ENCODE peak calls at places on chromosomes 1 and 21, in eight cellular contexts. X is bronchial epithelial cell, M is cardiac fibroblast, W is mammary epithelial cell, Y is PC-3, I is suprapubic skin, Q is K562, R is WERI-Rb-1. C is an unnamed sample.

GRCh38 chr1:38558055-38558454 is 301.5 kb downstream of the RRAGC start:
- DNase-seq in W (no peak), Y (no peak), R (no peak), Q (no peak), I (no peak), X (no peak), M (no peak), C (no peak)

GRCh38 chr1:58432813-58433668 is 113.5 kb downstream of the OMA1 start:
- DNase-seq in I (no peak), M (peak), W (peak), Y (peak), X (peak), R (peak), Q (no peak), C (peak)

GRCh38 chr1:60463146-60463545 is 389.6 kb upstream of the C1orf87 start:
- DNase-seq in Y (no peak), M (peak), X (no peak), R (no peak), W (no peak), Q (no peak), I (no peak), C (no peak)

GRCh38 chr1:37954316-37954971 is 7.6 kb upstream of the INPP5B start:
- DNase-seq in Q (peak), X (no peak), I (no peak), R (peak), Y (no peak), M (no peak), W (no peak), C (no peak)

GRCh38 chr1:163535807-163536206 is 214.1 kb downstream of the NUF2 start:
- DNase-seq in Q (no peak), Y (peak), X (peak), M (peak), W (peak), I (no peak), R (no peak), C (peak)

GRCh38 chr1:183272390-183272801 is 86.3 kb downstream of the LAMC2 start:
- DNase-seq in W (peak), R (no peak), M (peak), Q (no peak), I (no peak), X (peak), Y (peak), C (peak)

GRCh38 chr1:85585845-85586244 is 5.3 kb downstream of the CCN1 start:
- DNase-seq in M (peak), W (peak), X (no peak), Q (no peak), I (no peak), Y (peak), R (no peak), C (peak)

GRCh38 chr1:228802386-228803221 is 67.3 kb downstream of the RHOU start:
- DNase-seq in Q (no peak), W (no peak), Y (no peak), R (no peak), I (no peak), M (no peak), X (no peak), C (peak)

GRCh38 chr1:37177230-37177864 is 143.0 kb upstream of the GRIK3 start:
- DNase-seq in X (peak), R (peak), I (no peak), Q (peak), Y (peak), M (peak), W (peak), C (peak)

GRCh38 chr1:115507256-115507589 is 134.5 kb upstream of the VANGL1 start:
- DNase-seq in Y (peak), W (no peak), I (no peak), M (peak), R (peak), Q (peak), X (peak), C (peak)

GRCh38 chr1:88593358-88593757 is 90.7 kb upstream of the PKN2 start:
- DNase-seq in X (no peak), R (no peak), W (no peak), I (no peak), M (no peak), Q (no peak), Y (no peak), C (no peak)

GRCh38 chr1:175881571-175881970 is 138.2 kb upstream of the TNR start:
- DNase-seq in Y (no peak), X (no peak), M (no peak), Q (no peak), W (no peak), I (no peak), R (no peak), C (no peak)

GRCh38 chr1:95084317-95085176 is 11.8 kb upstream of the ALG14 start:
- DNase-seq in Y (peak), Q (peak), W (no peak), M (peak), X (peak), I (no peak), R (peak), C (peak)

GRCh38 chr21:33325222-33326067 is 675 bp downstream of the IFNAR1 start:
- DNase-seq in W (peak), M (peak), Y (peak), R (peak), I (peak), Q (peak), X (peak), C (peak)

GRCh38 chr1:51666463-51666862 is 49.6 kb downstream of the OSBPL9 start:
- DNase-seq in R (no peak), M (peak), W (no peak), I (no peak), Q (no peak), X (no peak), Y (no peak), C (no peak)

GRCh38 chr1:6025269-6026094 is 20.2 kb upstream of the KCNAB2 start:
- DNase-seq in M (no peak), X (peak), Q (no peak), I (no peak), R (no peak), Y (no peak), W (peak), C (peak)

GRCh38 chr1:203702130-203702577 is 62.8 kb upstream of the LAX1 start:
- DNase-seq in R (peak), I (no peak), Y (peak), X (peak), M (peak), Q (peak), W (peak), C (peak)

GRCh38 chr1:17696417-17697301 is 58.5 kb upstream of the ACTL8 start:
- DNase-seq in Y (peak), X (peak), M (peak), I (no peak), Q (no peak), W (peak), R (peak), C (peak)

GRCh38 chr1:180151508-180151907 is 3.2 kb upstream of the QSOX1 start:
- DNase-seq in M (peak), Y (peak), X (peak), R (no peak), I (no peak), W (peak), Q (no peak), C (peak)

GRCh38 chr1:239056940-239057339 is 329.4 kb upstream of the CHRM3 start:
- DNase-seq in Y (no peak), R (no peak), W (no peak), M (peak), X (no peak), Q (no peak), I (no peak), C (no peak)

DNA sequence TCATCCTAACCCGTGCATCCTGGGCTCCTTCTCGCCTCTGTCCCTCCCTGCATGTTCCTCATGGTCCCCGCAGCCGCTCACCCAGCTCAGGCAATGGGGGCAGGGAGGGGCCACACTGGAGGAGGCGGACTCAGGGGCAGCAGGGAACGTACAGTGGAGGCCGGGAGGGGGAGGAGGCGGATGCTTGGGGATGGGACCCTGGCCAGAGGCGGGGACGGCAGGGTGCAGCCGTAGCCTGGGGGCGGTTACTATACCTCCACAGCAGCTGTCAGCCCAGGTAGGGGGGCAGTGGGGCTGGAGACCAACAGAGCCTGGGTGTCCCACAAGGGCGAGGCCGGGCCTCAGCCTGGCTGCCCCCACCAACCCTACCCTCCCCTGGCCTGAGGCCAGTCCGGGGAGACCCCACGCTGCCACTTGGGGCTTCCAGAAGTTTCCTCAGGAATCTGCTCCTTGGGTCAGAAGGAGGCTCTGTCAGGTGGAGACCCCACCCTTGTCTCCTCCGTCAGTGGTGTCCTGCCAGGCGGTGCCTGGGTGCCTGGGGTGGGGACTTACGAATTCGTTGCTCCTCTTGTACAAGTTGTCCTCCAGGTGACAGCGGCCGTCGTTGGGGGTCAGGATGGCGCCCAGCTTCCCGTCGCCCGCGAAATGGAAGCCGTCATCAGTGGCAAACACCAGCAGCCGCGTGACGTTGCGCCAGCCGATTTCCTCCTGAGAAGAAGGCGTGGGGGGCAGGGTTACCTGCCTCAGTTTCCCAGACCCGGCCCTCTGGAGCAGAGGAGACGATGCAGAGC is 20.7 kb downstream of the ITGB2 start:
- DNase-seq in R (no peak), W (no peak), M (no peak), Q (no peak), I (no peak), Y (no peak), X (no peak), C (no peak)
- H3K4me3 ChIP-seq in R (no peak), W (no peak), M (no peak), Q (no peak), I (no peak), Y (no peak), X (no peak), C (no peak)

GRCh38 chr1:93434088-93434487 is 13.8 kb upstream of the FNBP1L start:
- DNase-seq in W (no peak), Y (no peak), M (no peak), R (no peak), I (no peak), X (no peak), Q (no peak), C (no peak)

GRCh38 chr1:93434987-93435386 is 12.9 kb upstream of the FNBP1L start:
- DNase-seq in M (no peak), W (no peak), X (no peak), R (no peak), Y (no peak), Q (no peak), I (no peak), C (no peak)

GRCh38 chr1:93436496-93436895 is 11.4 kb upstream of the FNBP1L start:
- DNase-seq in Q (no peak), W (no peak), R (no peak), M (no peak), Y (no peak), I (no peak), X (no peak), C (no peak)

GRCh38 chr1:93435443-93435842 is 12.5 kb upstream of the FNBP1L start:
- DNase-seq in R (no peak), I (no peak), M (no peak), Y (no peak), X (no peak), W (no peak), Q (no peak), C (no peak)

GRCh38 chr1:93433407-93433961 is 14.4 kb upstream of the FNBP1L start:
- DNase-seq in Y (no peak), Q (no peak), X (no peak), I (no peak), M (no peak), R (peak), W (peak), C (no peak)
- TF ChIP-seq CTCF in Y (peak), Q (no peak), X (peak), I (peak), M (peak), R (peak), W (peak), C (peak)

GRCh38 chr1:44420535-44420934 is 15.5 kb downstream of the RNF220 start:
- DNase-seq in Y (no peak), W (no peak), I (no peak), M (no peak), R (no peak), X (no peak), Q (no peak), C (no peak)

GRCh38 chr1:44413740-44414139 is 8.7 kb downstream of the RNF220 start:
- DNase-seq in Q (no peak), X (no peak), Y (no peak), I (no peak), W (no peak), M (no peak), R (no peak), C (no peak)

GRCh38 chr1:44416408-44416807 is 11.4 kb downstream of the RNF220 start:
- DNase-seq in W (no peak), M (no peak), Q (no peak), I (no peak), Y (no peak), R (no peak), X (no peak), C (no peak)

GRCh38 chr1:44418022-44418673 is 13.1 kb downstream of the RNF220 start:
- DNase-seq in M (no peak), I (no peak), Q (no peak), R (no peak), Y (peak), X (no peak), W (no peak), C (no peak)

DNA sequence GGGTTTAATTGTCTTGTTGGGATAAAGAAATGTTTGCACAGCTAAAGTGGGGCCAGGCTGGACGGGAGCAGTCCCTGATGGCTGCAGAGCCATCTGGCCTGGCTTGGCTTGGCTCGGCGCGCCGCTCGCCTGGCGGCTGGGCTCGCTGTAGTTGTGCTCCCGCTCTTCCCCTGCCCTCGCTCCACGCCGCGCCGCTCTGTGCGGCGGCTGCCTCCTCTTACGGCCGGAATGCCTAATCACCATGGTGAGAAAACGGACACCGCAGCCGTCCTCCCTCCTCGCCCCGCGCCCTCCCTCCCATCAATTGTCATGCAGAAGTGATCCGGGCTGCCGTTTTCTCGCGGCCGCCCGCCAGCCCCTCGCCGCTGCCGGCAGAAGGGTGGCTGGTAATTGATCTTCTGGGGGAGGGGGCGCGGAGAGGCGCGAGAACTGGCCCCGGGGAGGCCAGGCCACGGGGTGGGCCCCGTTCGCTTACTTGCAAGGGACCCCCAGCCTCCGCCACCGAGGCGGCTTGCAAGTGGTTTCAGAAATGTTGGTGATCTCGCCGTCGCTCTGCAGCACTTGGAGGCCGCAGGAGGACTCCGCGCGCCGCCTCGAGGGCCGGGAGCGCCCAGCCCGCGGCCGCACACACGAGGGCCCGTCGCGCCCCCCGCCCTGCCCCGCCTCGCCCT is 12.4 kb downstream of the RNF220 start:
- DNase-seq in Q (no peak), W (no peak), Y (no peak), M (no peak), R (peak), X (no peak), I (no peak), C (no peak)
- H3K4me3 ChIP-seq in Q (no peak), W (no peak), Y (no peak), M (no peak), R (peak), X (no peak), I (peak), C (no peak)

GRCh38 chr1:190084552-190084951 is 393.1 kb downstream of the BRINP3 start:
- DNase-seq in R (no peak), W (no peak), Y (peak), I (no peak), X (no peak), M (no peak), Q (no peak), C (no peak)
- TF ChIP-seq CTCF in R (peak), W (peak), Y (peak), I (no peak), X (no peak), M (no peak), Q (no peak), C (no peak)

DNA sequence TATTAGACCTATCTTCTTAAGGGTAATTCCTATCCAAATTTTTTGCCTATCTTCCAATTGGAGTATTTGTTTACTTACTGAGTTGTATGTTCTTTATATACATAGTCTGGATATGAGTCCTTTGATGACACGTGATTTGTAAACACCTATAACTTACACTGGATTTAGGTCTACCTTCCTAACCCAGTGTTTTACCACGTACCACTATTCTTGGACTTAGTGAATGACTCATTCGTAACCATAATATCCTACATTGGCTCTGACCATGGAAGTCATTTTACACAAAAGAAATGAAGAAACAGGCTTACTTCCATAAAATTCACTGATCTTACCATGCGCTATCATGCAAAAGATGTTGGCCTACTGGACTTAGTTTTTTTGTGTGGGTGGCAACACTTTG is 23.9 kb upstream of the ZZZ3 start:
- DNase-seq in W (peak), Q (no peak), R (no peak), X (peak), M (peak), I (no peak), Y (peak), C (peak)
- H3K4me3 ChIP-seq in W (no peak), Q (no peak), R (no peak), X (no peak), M (no peak), I (no peak), Y (no peak), C (no peak)

C was measured in fibroblast of villous mesenchyme.